ENCODE peak calls at places on chromosomes 4 and X, in five cellular contexts. One of them, this sample, is unnamed.
A peak's percentile ranks its signal among the peaks of the same experiment; 100 is the strongest.

GRCh38 chr4:70787496-70787895 is 52.2 kb downstream of the GRSF1 start:
- DNase-seq in neural progenitor cell: no peak
- DNase-seq in kidney epithelial cell: no peak
- DNase-seq in lower lobe of right lung: no peak
- DNase-seq in A673: no peak
- DNase-seq in this sample: no peak

GRCh38 chrX:154056739-154057367 is 37.2 kb upstream of the IRAK1 start:
- DNase-seq in neural progenitor cell: no peak
- DNase-seq in kidney epithelial cell: no peak
- DNase-seq in lower lobe of right lung: no peak
- DNase-seq in A673: no peak
- DNase-seq in this sample: no peak

GRCh38 chr4:75498041-75498440 is 16.2 kb downstream of the RCHY1 start:
- DNase-seq in neural progenitor cell: no peak
- DNase-seq in kidney epithelial cell: no peak
- DNase-seq in lower lobe of right lung: no peak
- DNase-seq in A673: no peak
- DNase-seq in this sample: no peak

GRCh38 chrX:49995021-49995731 is 72.8 kb downstream of the CLCN5 start:
- DNase-seq in neural progenitor cell: no peak
- DNase-seq in kidney epithelial cell: peak; percentile 41
- DNase-seq in lower lobe of right lung: no peak
- DNase-seq in A673: peak; percentile 47
- DNase-seq in this sample: no peak

GRCh38 chrX:307261-308111 is 11.1 kb downstream of the GTPBP6 start:
- DNase-seq in neural progenitor cell: no peak
- DNase-seq in kidney epithelial cell: no peak
- DNase-seq in lower lobe of right lung: peak; percentile 42
- DNase-seq in A673: no peak
- DNase-seq in this sample: peak; percentile 59

GRCh38 chr4:40214038-40214437 is 17.2 kb downstream of the RHOH start:
- DNase-seq in neural progenitor cell: no peak
- DNase-seq in kidney epithelial cell: no peak
- DNase-seq in lower lobe of right lung: no peak
- DNase-seq in A673: no peak
- DNase-seq in this sample: no peak

GRCh38 chr4:119735136-119735770 is 106.6 kb upstream of the PDE5A start:
- DNase-seq in neural progenitor cell: no peak
- DNase-seq in kidney epithelial cell: no peak
- DNase-seq in lower lobe of right lung: no peak
- DNase-seq in A673: no peak
- DNase-seq in this sample: no peak

GRCh38 chrX:37060999-37061398 is 52.8 kb downstream of the FAM47C start:
- DNase-seq in neural progenitor cell: peak; percentile 54
- DNase-seq in kidney epithelial cell: peak; percentile 7
- DNase-seq in lower lobe of right lung: no peak
- DNase-seq in A673: peak; percentile 73
- DNase-seq in this sample: peak; percentile 33

GRCh38 chrX:71195959-71196727 is 26.9 kb upstream of the GJB1 start:
- DNase-seq in neural progenitor cell: no peak
- DNase-seq in kidney epithelial cell: no peak
- DNase-seq in lower lobe of right lung: no peak
- DNase-seq in A673: no peak
- DNase-seq in this sample: peak; percentile 56

GRCh38 chr4:182975806-182976205 is 58.6 kb upstream of the DCTD start:
- DNase-seq in neural progenitor cell: no peak
- DNase-seq in kidney epithelial cell: peak; percentile 76
- DNase-seq in lower lobe of right lung: no peak
- DNase-seq in A673: peak; percentile 79
- DNase-seq in this sample: no peak

GRCh38 chr4:165971446-165971845 is 98.4 kb downstream of the TLL1 start:
- DNase-seq in neural progenitor cell: no peak
- DNase-seq in kidney epithelial cell: no peak
- DNase-seq in lower lobe of right lung: no peak
- DNase-seq in A673: no peak
- DNase-seq in this sample: no peak

GRCh38 chrX:8849945-8850344 is 48.8 kb upstream of the FAM9A start:
- DNase-seq in neural progenitor cell: no peak
- DNase-seq in kidney epithelial cell: no peak
- DNase-seq in lower lobe of right lung: no peak
- DNase-seq in A673: no peak
- DNase-seq in this sample: peak; percentile 31

GRCh38 chr4:181350578-181351420 is 892.4 kb upstream of the TENM3 start:
- DNase-seq in neural progenitor cell: peak; percentile 67
- DNase-seq in kidney epithelial cell: no peak
- DNase-seq in lower lobe of right lung: no peak
- DNase-seq in A673: peak; percentile 10
- DNase-seq in this sample: peak; percentile 19

GRCh38 chrX:17525762-17526555 is 151.0 kb downstream of the NHS start:
- DNase-seq in neural progenitor cell: no peak
- DNase-seq in kidney epithelial cell: no peak
- DNase-seq in lower lobe of right lung: no peak
- DNase-seq in A673: no peak
- DNase-seq in this sample: no peak

GRCh38 chr4:94127707-94128328 is 79.8 kb upstream of the SMARCAD1 start:
- DNase-seq in neural progenitor cell: peak; percentile 37
- DNase-seq in kidney epithelial cell: no peak
- DNase-seq in lower lobe of right lung: no peak
- DNase-seq in A673: peak; percentile 40
- DNase-seq in this sample: peak; percentile 38

GRCh38 chr4:12486995-12487394 is 997.1 kb downstream of the RAB28 start:
- DNase-seq in neural progenitor cell: no peak
- DNase-seq in kidney epithelial cell: no peak
- DNase-seq in lower lobe of right lung: no peak
- DNase-seq in A673: no peak
- DNase-seq in this sample: no peak

GRCh38 chr4:188691811-188692210 is 552.6 kb downstream of the TRIML1 start:
- DNase-seq in neural progenitor cell: no peak
- DNase-seq in kidney epithelial cell: no peak
- DNase-seq in lower lobe of right lung: no peak
- DNase-seq in A673: no peak
- DNase-seq in this sample: no peak

GRCh38 chr4:176654565-176655216 is 138.0 kb downstream of the VEGFC start:
- DNase-seq in neural progenitor cell: no peak
- DNase-seq in kidney epithelial cell: no peak
- DNase-seq in lower lobe of right lung: no peak
- DNase-seq in A673: no peak
- DNase-seq in this sample: no peak

GRCh38 chr4:119692001-119692400 is 63.4 kb upstream of the PDE5A start:
- DNase-seq in neural progenitor cell: no peak
- DNase-seq in kidney epithelial cell: no peak
- DNase-seq in lower lobe of right lung: no peak
- DNase-seq in A673: no peak
- DNase-seq in this sample: no peak

GRCh38 chrX:11672213-11672612 is 6.5 kb upstream of the ARHGAP6 start:
- DNase-seq in neural progenitor cell: no peak
- DNase-seq in kidney epithelial cell: no peak
- DNase-seq in lower lobe of right lung: no peak
- DNase-seq in A673: no peak
- DNase-seq in this sample: no peak

GRCh38 chr4:109432203-109432602 is 1.4 kb upstream of the SEC24B start:
- DNase-seq in neural progenitor cell: peak; percentile 17
- DNase-seq in kidney epithelial cell: no peak
- DNase-seq in lower lobe of right lung: no peak
- DNase-seq in A673: no peak
- DNase-seq in this sample: no peak

GRCh38 chr4:72295966-72296557 is 264.3 kb downstream of the NPFFR2 start:
- DNase-seq in neural progenitor cell: peak; percentile 75
- DNase-seq in kidney epithelial cell: no peak
- DNase-seq in lower lobe of right lung: no peak
- DNase-seq in A673: peak; percentile 63
- DNase-seq in this sample: peak; percentile 16

GRCh38 chrX:15567886-15568616 is 32.7 kb downstream of the ACE2 start:
- DNase-seq in neural progenitor cell: no peak
- DNase-seq in kidney epithelial cell: no peak
- DNase-seq in lower lobe of right lung: no peak
- DNase-seq in A673: no peak
- DNase-seq in this sample: no peak

GRCh38 chr4:52751349-52751911 is at the start of gene ERVMER34-1:
- DNase-seq in neural progenitor cell: peak; percentile 72
- DNase-seq in kidney epithelial cell: no peak
- DNase-seq in lower lobe of right lung: peak; percentile 80
- DNase-seq in A673: peak; percentile 7
- DNase-seq in this sample: peak; percentile 91

GRCh38 chr4:100795581-100795980 is 277.8 kb upstream of the EMCN start:
- DNase-seq in neural progenitor cell: no peak
- DNase-seq in kidney epithelial cell: no peak
- DNase-seq in lower lobe of right lung: no peak
- DNase-seq in A673: no peak
- DNase-seq in this sample: no peak

GRCh38 chr4:121698119-121698732 is 1.4 kb upstream of the ANXA5 start:
- DNase-seq in neural progenitor cell: no peak
- DNase-seq in kidney epithelial cell: no peak
- DNase-seq in lower lobe of right lung: no peak
- DNase-seq in A673: no peak
- DNase-seq in this sample: no peak

GRCh38 chr4:183256756-183257385 is 63.2 kb downstream of the CLDN22 start:
- DNase-seq in neural progenitor cell: peak; percentile 76
- DNase-seq in kidney epithelial cell: no peak
- DNase-seq in lower lobe of right lung: peak; percentile 65
- DNase-seq in A673: peak; percentile 65
- DNase-seq in this sample: peak; percentile 76

GRCh38 chr4:42302348-42302747 is 94.9 kb upstream of the SHISA3 start:
- DNase-seq in neural progenitor cell: peak; percentile 52
- DNase-seq in kidney epithelial cell: no peak
- DNase-seq in lower lobe of right lung: no peak
- DNase-seq in A673: peak; percentile 45
- DNase-seq in this sample: peak; percentile 62

GRCh38 chr4:167234388-167234881 is at the start of gene SPOCK3:
- DNase-seq in neural progenitor cell: peak; percentile 75
- DNase-seq in kidney epithelial cell: no peak
- DNase-seq in lower lobe of right lung: peak; percentile 56
- DNase-seq in A673: peak; percentile 31
- DNase-seq in this sample: peak; percentile 49

GRCh38 chrX:40809210-40809609 is 73.9 kb upstream of the MED14 start:
- DNase-seq in neural progenitor cell: no peak
- DNase-seq in kidney epithelial cell: no peak
- DNase-seq in lower lobe of right lung: no peak
- DNase-seq in A673: no peak
- DNase-seq in this sample: no peak

GRCh38 chrX:129876734-129877395 is 29.1 kb upstream of the UTP14A start:
- DNase-seq in neural progenitor cell: no peak
- DNase-seq in kidney epithelial cell: peak; percentile 31
- DNase-seq in lower lobe of right lung: no peak
- DNase-seq in A673: peak; percentile 7
- DNase-seq in this sample: no peak

GRCh38 chr4:57490520-57490919 is 380.3 kb upstream of the IGFBP7 start:
- DNase-seq in neural progenitor cell: no peak
- DNase-seq in kidney epithelial cell: no peak
- DNase-seq in lower lobe of right lung: no peak
- DNase-seq in A673: no peak
- DNase-seq in this sample: no peak

GRCh38 chrX:153687121-153688039 is at the start of gene SLC6A8:
- DNase-seq in neural progenitor cell: peak; percentile 83
- DNase-seq in kidney epithelial cell: no peak
- DNase-seq in lower lobe of right lung: peak; percentile 65
- DNase-seq in A673: peak; percentile 62
- DNase-seq in this sample: peak; percentile 92

DNA sequence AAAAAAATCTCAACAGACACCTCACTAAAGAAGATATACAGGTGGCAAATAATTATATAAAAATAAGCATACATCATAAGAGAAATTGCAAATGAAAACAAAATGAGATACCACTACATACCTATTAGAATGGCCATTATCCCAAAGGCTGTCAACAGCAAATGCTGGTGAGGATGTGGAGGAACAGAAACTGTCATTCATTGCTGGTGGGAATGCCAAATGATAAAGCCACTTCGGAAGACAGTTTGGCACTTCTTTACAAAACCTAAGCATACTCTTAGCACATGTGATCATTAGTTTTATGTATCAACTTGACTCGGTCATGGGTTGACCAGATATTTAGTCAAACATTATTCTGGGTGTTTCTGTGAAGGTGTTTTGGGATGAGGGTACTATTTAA is 13.5 kb upstream of the MANBA start:
- DNase-seq in neural progenitor cell: no peak
- DNase-seq in kidney epithelial cell: no peak
- DNase-seq in lower lobe of right lung: no peak
- DNase-seq in A673: no peak
- DNase-seq in this sample: no peak
- H3K4me3 ChIP-seq in neural progenitor cell: no peak overlapping the region
- H3K4me3 ChIP-seq in kidney epithelial cell: no peak overlapping the region
- H3K4me3 ChIP-seq in lower lobe of right lung: no peak overlapping the region
- H3K4me3 ChIP-seq in A673: no peak overlapping the region
- H3K4me3 ChIP-seq in this sample: no peak overlapping the region

DNA sequence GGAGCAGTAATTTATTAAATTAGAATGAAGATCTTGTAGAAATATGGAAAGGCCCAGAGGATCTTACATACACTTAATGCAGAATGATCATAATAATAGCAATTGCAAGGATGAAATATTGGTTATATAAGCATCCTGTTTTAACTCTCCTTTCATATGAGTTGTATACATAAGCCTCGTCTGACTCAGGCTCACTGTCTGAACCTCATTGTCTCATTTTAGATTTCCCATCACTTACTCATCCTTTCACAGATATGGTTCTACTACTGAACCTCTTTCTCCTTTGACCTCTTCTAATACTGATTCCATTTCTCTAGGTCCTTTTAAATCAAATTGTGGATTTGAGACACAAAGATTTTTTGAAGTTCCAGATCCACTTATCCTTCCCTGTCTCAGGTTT is 277.3 kb upstream of the TRPC5 start:
- DNase-seq in neural progenitor cell: no peak
- DNase-seq in kidney epithelial cell: no peak
- DNase-seq in lower lobe of right lung: no peak
- DNase-seq in A673: no peak
- DNase-seq in this sample: no peak
- H3K27me3 ChIP-seq in neural progenitor cell: no peaks in the 10 kb centered on the region
- H3K27me3 ChIP-seq in kidney epithelial cell: no peaks in the 10 kb centered on the region
- H3K27me3 ChIP-seq in lower lobe of right lung: no peaks in the 10 kb centered on the region
- H3K27me3 ChIP-seq in A673: no peaks in the 10 kb centered on the region
- H3K27me3 ChIP-seq in this sample: no peaks in the 10 kb centered on the region

DNA sequence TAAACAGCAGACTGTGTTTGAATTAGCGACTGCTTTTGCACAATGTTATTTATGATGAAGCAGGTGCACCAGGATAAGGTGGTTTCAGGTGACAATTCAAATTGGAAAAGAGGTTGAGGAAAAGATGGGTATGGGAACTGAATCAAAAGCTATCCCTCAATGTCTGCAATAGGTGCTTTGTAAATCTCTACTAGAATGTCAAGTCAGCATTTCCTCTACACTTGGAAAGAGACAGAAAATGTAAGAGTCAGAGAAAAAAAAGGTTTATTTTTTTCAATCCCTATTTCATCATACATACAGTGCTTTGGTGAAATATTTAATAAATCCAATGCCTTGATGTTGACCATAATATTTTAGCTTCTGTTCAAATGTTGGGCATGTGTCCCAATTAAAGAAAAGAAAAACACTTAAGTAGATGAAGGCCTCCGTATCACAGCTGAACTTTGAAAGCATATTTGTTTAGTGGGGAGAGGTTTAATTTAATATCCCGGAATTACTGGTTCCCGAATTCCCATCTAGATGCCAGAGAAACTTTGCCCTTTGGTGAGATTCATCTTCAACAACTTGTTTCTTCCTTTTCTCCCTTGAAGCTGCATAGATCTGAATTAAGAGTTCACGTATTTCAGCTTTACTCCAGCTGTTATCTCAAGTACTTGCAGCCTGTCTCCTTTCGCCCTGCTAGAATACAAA is 5.9 kb downstream of the RASGEF1B start:
- DNase-seq in neural progenitor cell: no peak
- DNase-seq in kidney epithelial cell: no peak
- DNase-seq in lower lobe of right lung: no peak
- DNase-seq in A673: no peak
- DNase-seq in this sample: no peak
- H3K4me3 ChIP-seq in neural progenitor cell: no peak overlapping the region
- H3K4me3 ChIP-seq in kidney epithelial cell: no peak overlapping the region
- H3K4me3 ChIP-seq in lower lobe of right lung: no peak overlapping the region
- H3K4me3 ChIP-seq in A673: no peak overlapping the region
- H3K4me3 ChIP-seq in this sample: no peak overlapping the region

GRCh38 chr4:173538148-173538902 is 8.3 kb upstream of the HAND2 start:
- DNase-seq in neural progenitor cell: peak; percentile 61
- DNase-seq in kidney epithelial cell: no peak
- DNase-seq in lower lobe of right lung: no peak
- DNase-seq in A673: peak; percentile 71
- DNase-seq in this sample: peak; percentile 75
- H3K27me3 ChIP-seq in neural progenitor cell: peaks cover 100% of the 10 kb centered on the region
- H3K27me3 ChIP-seq in kidney epithelial cell: peaks cover 62% of the 10 kb centered on the region
- H3K27me3 ChIP-seq in lower lobe of right lung: peaks cover 96% of the 10 kb centered on the region
- H3K27me3 ChIP-seq in A673: no peaks in the 10 kb centered on the region
- H3K27me3 ChIP-seq in this sample: peaks cover 89% of the 10 kb centered on the region

This sample was measured in H7.